ENCODE peak calls at places on chromosomes 1 and 21, in four cellular contexts. U is kidney epithelial cell, I is SK-N-SH, N is lung. J is an unnamed sample. For H3K27me3, the result is how much of the 10 kb centered on the place peaks cover.

GRCh38 chr1:209590405-209590804 is 6.9 kb downstream of the CAMK1G start:
- DNase-seq in U (no peak), I (peak), N (no peak), J (no peak)

GRCh38 chr1:178821134-178821866 is 49.6 kb downstream of the ANGPTL1 start:
- DNase-seq in U (no peak), I (no peak), N (no peak), J (no peak)

GRCh38 chr1:156860113-156860638 is 489 bp upstream of the NTRK1 start:
- DNase-seq in U (no peak), I (peak), N (no peak), J (no peak)

GRCh38 chr1:8022395-8023286 is 3.5 kb downstream of the ERRFI1 start:
- DNase-seq in U (no peak), I (no peak), N (no peak), J (no peak)

GRCh38 chr21:38286739-38287426 is 30.1 kb downstream of the KCNJ15 start:
- DNase-seq in U (no peak), I (no peak), N (no peak), J (no peak)

GRCh38 chr1:111983500-111983899 is 6.0 kb downstream of the KCND3 start:
- DNase-seq in U (no peak), I (no peak), N (no peak), J (no peak)

GRCh38 chr21:33451634-33452071 is 28.1 kb downstream of the TMEM50B start:
- DNase-seq in U (no peak), I (no peak), N (no peak), J (no peak)

GRCh38 chr1:156862602-156863599 is 2.2 kb downstream of the NTRK1 start:
- DNase-seq in U (no peak), I (no peak), N (no peak), J (no peak)

GRCh38 chr1:235532350-235532749 is 28.1 kb upstream of the B3GALNT2 start:
- DNase-seq in U (no peak), I (no peak), N (no peak), J (no peak)

GRCh38 chr1:236124965-236125364 is 17.4 kb upstream of the GPR137B start:
- DNase-seq in U (no peak), I (no peak), N (no peak), J (no peak)

GRCh38 chr1:107000907-107001306 is 55.6 kb upstream of the PRMT6 start:
- DNase-seq in U (no peak), I (no peak), N (no peak), J (no peak)

GRCh38 chr1:36155560-36156328 is at the start of gene MAP7D1:
- DNase-seq in U (no peak), I (peak), N (peak), J (no peak)

GRCh38 chr21:28124541-28124940 is 868.1 kb downstream of the LTN1 start:
- DNase-seq in U (no peak), I (no peak), N (no peak), J (no peak)

GRCh38 chr1:117534995-117535467 is 70.8 kb upstream of the TENT5C start:
- DNase-seq in U (no peak), I (peak), N (peak), J (no peak)

GRCh38 chr1:56302878-56303277 is 276.5 kb downstream of the PLPP3 start:
- DNase-seq in U (peak), I (no peak), N (no peak), J (no peak)

GRCh38 chr1:77407738-77408375 is 126.0 kb downstream of the AK5 start:
- DNase-seq in U (no peak), I (no peak), N (no peak), J (no peak)

GRCh38 chr1:117678246-117678977 is 72.6 kb downstream of the TENT5C start:
- DNase-seq in U (no peak), I (peak), N (no peak), J (no peak)

GRCh38 chr21:44349416-44349846 is 4.0 kb upstream of the TRPM2 start:
- DNase-seq in U (no peak), I (no peak), N (no peak), J (no peak)

GRCh38 chr1:53807916-53808315 is 30.2 kb downstream of the NDC1 start:
- DNase-seq in U (no peak), I (no peak), N (no peak), J (peak)

GRCh38 chr21:36589352-36589971 is 109.5 kb upstream of the SIM2 start:
- DNase-seq in U (no peak), I (peak), N (peak), J (peak)

GRCh38 chr1:20710450-20711284 is 7.1 kb downstream of the KIF17 start:
- DNase-seq in U (no peak), I (no peak), N (no peak), J (no peak)

GRCh38 chr1:160004001-160004400 is 27.8 kb downstream of the PIGM start:
- DNase-seq in U (no peak), I (no peak), N (no peak), J (no peak)

GRCh38 chr1:9833632-9834031 is 9.9 kb upstream of the CLSTN1 start:
- DNase-seq in U (no peak), I (no peak), N (no peak), J (no peak)

GRCh38 chr1:9835404-9835757 is 11.6 kb upstream of the CLSTN1 start:
- DNase-seq in U (no peak), I (no peak), N (no peak), J (no peak)

GRCh38 chr1:9838946-9839345 is 15.2 kb upstream of the CLSTN1 start:
- DNase-seq in U (no peak), I (no peak), N (no peak), J (no peak)

GRCh38 chr1:9836632-9836960 is 12.8 kb upstream of the CLSTN1 start:
- DNase-seq in U (no peak), I (no peak), N (no peak), J (no peak)

DNA sequence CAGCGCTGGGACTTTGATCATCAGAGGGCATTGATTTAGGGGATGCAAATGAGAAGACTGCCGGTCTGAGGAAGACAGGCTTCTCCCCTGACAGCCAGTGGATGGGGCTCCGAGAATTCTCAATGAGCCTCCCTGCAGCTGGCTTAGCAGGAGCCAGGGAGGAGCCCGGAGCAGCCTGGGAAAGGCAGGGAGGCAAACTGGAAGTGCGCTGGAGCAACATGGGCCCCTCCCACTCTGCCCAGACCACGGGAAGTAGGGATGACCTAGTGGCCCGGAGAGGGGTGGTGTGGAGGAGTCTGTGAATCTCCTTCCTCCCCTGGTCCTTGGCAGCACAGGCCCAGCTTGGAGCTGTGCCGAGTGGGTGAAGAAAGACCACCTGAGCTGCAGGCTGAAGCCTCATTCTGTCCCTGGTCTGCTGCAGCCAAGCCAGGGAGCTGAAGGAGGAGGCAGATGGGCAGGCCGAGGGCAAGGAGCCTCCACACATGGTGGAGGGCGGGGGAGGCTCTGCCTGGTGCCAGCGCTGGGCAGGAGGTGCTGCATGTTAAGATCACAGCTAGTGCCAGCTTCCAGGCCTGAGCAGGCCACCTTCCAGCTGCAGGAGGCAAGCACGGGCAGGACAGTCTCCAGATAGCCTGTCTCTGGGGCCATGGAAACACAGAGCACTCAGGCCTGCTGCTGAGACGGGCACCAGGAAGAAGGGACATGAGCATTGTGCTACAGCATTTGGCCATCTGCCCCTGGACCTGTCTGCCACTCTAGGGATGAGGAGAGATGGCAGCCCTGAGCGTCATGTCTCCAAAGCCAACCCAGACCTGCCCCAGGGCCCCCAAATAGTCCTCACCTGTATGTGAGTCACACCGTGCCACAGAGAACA is 12.2 kb upstream of the CLSTN1 start:
- DNase-seq in U (no peak), I (peak), N (no peak), J (no peak)
- H3K4me3 ChIP-seq in U (no peak), I (no peak), N (no peak), J (no peak)

DNA sequence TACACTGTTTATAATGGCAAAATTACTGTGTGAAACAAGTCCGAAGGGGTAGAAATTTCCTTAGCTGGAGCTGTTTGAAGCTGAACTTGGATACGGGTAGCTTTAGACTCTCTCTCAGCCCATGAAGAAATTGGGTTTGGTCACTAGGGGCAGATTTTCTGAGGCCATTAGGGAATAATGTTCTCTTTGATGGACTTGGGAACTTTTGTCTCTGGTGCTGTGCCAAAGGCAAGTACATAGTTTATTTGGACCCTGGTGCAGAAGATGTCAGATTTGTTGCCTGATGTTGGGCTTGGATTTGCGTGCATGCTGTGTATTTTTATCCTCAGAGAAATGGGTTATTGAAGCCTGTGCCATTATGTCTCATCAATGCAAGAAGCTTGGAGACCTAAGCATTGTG is 109.6 kb downstream of the VPS13D start:
- DNase-seq in U (no peak), I (peak), N (no peak), J (no peak)
- TF ChIP-seq CTCF in U (no peak), I (no peak), N (no peak), J (no peak)

GRCh38 chr1:245458761-245459174 is 304.0 kb downstream of the KIF26B start:
- DNase-seq in U (no peak), I (no peak), N (no peak), J (peak)

GRCh38 chr1:245457562-245457961 is 302.8 kb downstream of the KIF26B start:
- DNase-seq in U (no peak), I (no peak), N (no peak), J (no peak)

GRCh38 chr1:245458234-245458633 is 303.4 kb downstream of the KIF26B start:
- DNase-seq in U (no peak), I (no peak), N (no peak), J (peak)

GRCh38 chr1:245448858-245449534 is 294.2 kb downstream of the KIF26B start:
- DNase-seq in U (no peak), I (no peak), N (no peak), J (peak)

DNA sequence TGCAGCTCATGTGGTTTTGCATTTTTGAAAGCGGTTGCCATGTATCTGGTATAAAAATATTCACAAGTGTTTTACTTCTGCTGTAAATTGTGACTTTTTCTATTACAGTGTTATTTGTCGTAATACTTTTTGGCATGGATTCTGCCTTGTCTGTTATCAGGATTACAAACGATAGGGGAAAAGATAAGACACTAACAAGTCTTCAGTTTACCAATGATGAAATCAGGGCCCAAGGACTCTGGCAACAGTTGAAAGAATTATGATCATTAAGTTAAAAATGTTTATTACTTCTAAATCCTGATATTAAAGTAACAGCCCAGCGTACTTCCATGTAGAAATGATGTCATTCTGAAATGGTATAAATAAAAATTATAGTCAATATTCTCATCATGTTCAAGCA is 298.8 kb downstream of the KIF26B start:
- DNase-seq in U (no peak), I (no peak), N (no peak), J (no peak)
- H3K27me3 ChIP-seq in U (under half), I (under half), N (under half), J (under half)

GRCh38 chr1:166971252-166971651 is 4.1 kb downstream of the ILDR2 start:
- DNase-seq in U (no peak), I (no peak), N (no peak), J (no peak)
- H3K4me3 ChIP-seq in U (no peak), I (no peak), N (no peak), J (no peak)

GRCh38 chr1:81554108-81554507 is 246.6 kb upstream of the ADGRL2 start:
- DNase-seq in U (no peak), I (no peak), N (no peak), J (no peak)

GRCh38 chr1:81550753-81551152 is 250.0 kb upstream of the ADGRL2 start:
- DNase-seq in U (peak), I (no peak), N (no peak), J (no peak)

GRCh38 chr1:81553503-81553902 is 247.2 kb upstream of the ADGRL2 start:
- DNase-seq in U (no peak), I (no peak), N (no peak), J (no peak)

GRCh38 chr1:81549588-81550127 is 251.1 kb upstream of the ADGRL2 start:
- DNase-seq in U (peak), I (peak), N (no peak), J (no peak)

DNA sequence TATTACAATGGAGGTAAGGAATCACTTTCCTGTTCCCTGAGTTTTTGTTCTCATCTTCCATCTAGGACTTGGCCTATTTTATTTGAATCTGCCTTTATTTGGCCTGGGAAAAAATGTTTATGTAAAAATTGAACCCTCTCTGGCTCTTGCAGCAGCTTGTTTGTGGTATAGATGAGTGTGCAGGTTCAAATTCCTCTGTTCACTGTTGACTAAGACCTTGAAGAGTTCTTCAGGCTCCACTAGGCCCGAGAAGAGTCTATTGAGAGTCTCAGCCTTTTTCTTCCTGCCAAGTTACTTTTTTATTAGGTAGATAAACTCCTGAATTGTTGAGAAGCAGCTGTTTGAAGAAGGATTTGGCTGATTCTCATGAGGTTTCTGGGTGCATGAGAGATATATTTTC is 248.8 kb upstream of the ADGRL2 start:
- DNase-seq in U (no peak), I (no peak), N (no peak), J (no peak)
- TF ChIP-seq CTCF in U (no peak), I (no peak), N (no peak), J (no peak)

DNA sequence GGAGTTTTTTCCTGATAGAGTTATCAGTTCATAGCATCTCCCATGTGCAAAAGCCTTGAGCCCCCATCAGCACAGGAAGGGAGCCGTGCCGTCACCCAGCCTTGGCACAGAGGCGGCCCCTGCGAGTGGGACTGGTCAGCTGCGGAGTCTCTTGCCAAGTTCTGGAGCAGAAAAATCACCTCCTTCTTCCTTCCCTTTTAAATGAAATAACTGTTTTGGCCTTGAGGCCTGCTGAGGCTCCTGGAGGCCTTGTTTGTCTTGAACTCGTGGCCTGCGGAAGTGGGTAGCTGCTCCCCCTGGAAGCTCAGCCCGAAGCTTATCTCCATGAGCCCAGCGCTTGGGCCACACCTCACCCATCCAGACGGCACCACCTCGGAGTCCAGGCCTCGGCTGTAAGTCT is 145.7 kb upstream of the TMEM51 start:
- DNase-seq in U (no peak), I (no peak), N (no peak), J (no peak)
- H3K27me3 ChIP-seq in U (under half), I (under half), N (under half), J (under half)